ENCODE peak calls at places on chromosomes 6 and 20, in seven cellular contexts. Z is body of pancreas, H is stomach, U is adrenal gland, F is sigmoid colon, G is esophagus squamous epithelium, I is ovary. V is an unnamed sample.

GRCh38 chr6:129759851-129760595 is 50.0 kb upstream of the ARHGAP18 start:
- DNase-seq in I (no peak), G (no peak), F (no peak), U (no peak), H (no peak), Z (no peak), V (no peak)

GRCh38 chr20:1868856-1869255 is 26.4 kb upstream of the SIRPA start:
- DNase-seq in Z (no peak), U (peak; percentile 87), G (no peak), F (no peak), H (no peak), I (no peak), V (no peak)

GRCh38 chr6:90179190-90180169 is 117.2 kb downstream of the BACH2 start:
- DNase-seq in U (no peak), Z (no peak), H (no peak), I (no peak), F (no peak), G (no peak), V (no peak)

GRCh38 chr20:51799586-51799985 is 2.7 kb downstream of the SALL4 start:
- DNase-seq in Z (no peak), F (no peak), I (no peak), U (no peak), G (no peak), H (no peak), V (no peak)

GRCh38 chr20:5786930-5787826 is 37.0 kb downstream of the SHLD1 start:
- DNase-seq in U (peak; percentile 68), Z (peak; percentile 65), H (no peak), I (peak; percentile 31), G (no peak), F (no peak), V (no peak)

GRCh38 chr6:167699141-167700036 is 127.3 kb upstream of the AFDN start:
- DNase-seq in F (peak; percentile 82), I (peak; percentile 59), Z (peak; percentile 69), U (peak; percentile 69), G (peak; percentile 15), H (peak; percentile 49), V (no peak)

GRCh38 chr20:59526242-59527225 is 77.8 kb upstream of the PHACTR3 start:
- DNase-seq in I (no peak), G (no peak), F (no peak), U (no peak), Z (no peak), H (no peak), V (no peak)

GRCh38 chr20:34045294-34045693 is 51.6 kb downstream of the RALY start:
- DNase-seq in I (no peak), F (peak; percentile 71), H (peak; percentile 43), Z (peak; percentile 42), U (peak; percentile 45), G (no peak), V (no peak)

GRCh38 chr6:32947552-32948465 is 5.1 kb downstream of the HLA-DMA start:
- DNase-seq in F (no peak), H (no peak), G (no peak), U (no peak), Z (peak; percentile 73), I (no peak), V (no peak)

GRCh38 chr20:33963756-33964155 is 30.0 kb upstream of the RALY start:
- DNase-seq in F (no peak), I (no peak), H (no peak), Z (no peak), U (no peak), G (no peak), V (no peak)

GRCh38 chr6:136230219-136230980 is 19.7 kb downstream of the MTFR2 start:
- DNase-seq in U (no peak), G (no peak), F (no peak), I (no peak), H (no peak), Z (no peak), V (no peak)

GRCh38 chr20:10061641-10062040 is 26.9 kb downstream of the ANKEF1 start:
- DNase-seq in Z (no peak), U (no peak), I (no peak), G (no peak), H (no peak), F (no peak), V (no peak)

GRCh38 chr6:64497634-64498033 is 862.0 kb downstream of the PHF3 start:
- DNase-seq in H (no peak), G (no peak), I (no peak), U (no peak), F (no peak), Z (no peak), V (no peak)

GRCh38 chr6:167565884-167566491 is 241.1 kb downstream of the TTLL2 start:
- DNase-seq in U (peak; percentile 37), G (no peak), I (no peak), F (peak; percentile 64), H (no peak), Z (peak; percentile 38), V (peak; percentile 16)

GRCh38 chr20:10501377-10501776 is 66.3 kb downstream of the SLX4IP start:
- DNase-seq in Z (no peak), U (no peak), H (no peak), G (no peak), F (peak; percentile 82), I (no peak), V (peak; percentile 89)

GRCh38 chr6:17280552-17281090 is 540 bp upstream of the RBM24 start:
- DNase-seq in U (no peak), H (peak; percentile 30), G (no peak), F (peak; percentile 77), Z (peak; percentile 3), I (peak; percentile 54), V (no peak)

GRCh38 chr6:25056130-25056529 is 120.4 kb upstream of the RIPOR2 start:
- DNase-seq in U (no peak), H (no peak), I (no peak), F (no peak), G (no peak), Z (peak; percentile 23), V (no peak)

DNA sequence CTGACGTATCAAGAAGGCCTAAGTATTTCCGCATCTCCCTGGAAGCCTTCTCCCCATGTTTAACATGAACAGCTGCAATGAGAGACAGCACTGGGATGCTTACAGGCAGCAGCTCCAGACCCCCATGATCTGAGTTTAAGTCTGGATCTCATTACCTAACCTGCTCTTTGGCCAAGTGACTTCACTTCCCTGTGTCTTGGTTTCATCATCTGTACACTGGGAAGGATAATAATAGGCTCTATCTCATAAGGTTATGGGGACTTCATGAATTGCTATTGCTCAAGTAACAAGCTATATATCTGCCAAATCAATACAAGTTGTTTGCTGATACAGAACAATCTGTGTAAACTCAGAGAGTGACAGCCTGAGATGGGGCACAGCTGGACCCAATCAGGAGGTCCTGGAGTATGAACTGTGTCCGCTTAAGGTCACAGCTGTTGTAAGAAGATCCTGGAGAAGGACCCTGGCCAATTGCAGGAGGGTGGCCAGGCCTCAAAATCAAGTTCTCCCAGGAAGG is 56.0 kb downstream of the TGM2 start:
- DNase-seq in H (no peak), F (peak; percentile 94), U (no peak), I (no peak), G (no peak), Z (peak; percentile 48), V (no peak)
- H3K27ac ChIP-seq in H (peak overlapping the region; percentile 83), F (peak overlapping the region; percentile 88), U (no peak overlapping the region), I (no peak overlapping the region), G (no peak overlapping the region), Z (peak overlapping the region; percentile 56), V (no peak overlapping the region)

DNA sequence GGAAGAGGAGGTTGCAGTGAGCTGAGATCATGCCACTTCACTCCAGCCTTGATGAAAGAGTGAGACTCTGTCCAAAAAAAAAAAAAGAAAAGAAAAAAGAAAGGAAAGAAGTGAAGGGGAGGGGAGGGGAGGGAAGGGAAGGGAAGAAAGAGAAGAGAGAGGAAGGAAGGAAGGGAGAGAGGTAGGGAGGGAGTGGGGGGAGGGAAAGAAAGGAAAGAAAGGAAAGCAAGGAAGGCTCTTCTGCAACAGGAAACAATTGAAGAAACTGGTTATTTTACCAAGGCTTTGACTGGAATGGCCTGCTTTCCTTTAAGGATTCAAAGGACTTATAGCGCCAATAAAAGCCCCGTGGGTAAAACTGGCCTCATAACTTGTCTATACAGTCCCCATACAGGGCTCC is 64.6 kb downstream of the ABHD12 start:
- DNase-seq in Z (no peak), H (no peak), G (no peak), I (no peak), U (no peak), F (no peak), V (no peak)
- TF ChIP-seq CTCF in Z (no peak), H (no peak), G (no peak), I (no peak), U (no peak), F (no peak), V (no peak)

DNA sequence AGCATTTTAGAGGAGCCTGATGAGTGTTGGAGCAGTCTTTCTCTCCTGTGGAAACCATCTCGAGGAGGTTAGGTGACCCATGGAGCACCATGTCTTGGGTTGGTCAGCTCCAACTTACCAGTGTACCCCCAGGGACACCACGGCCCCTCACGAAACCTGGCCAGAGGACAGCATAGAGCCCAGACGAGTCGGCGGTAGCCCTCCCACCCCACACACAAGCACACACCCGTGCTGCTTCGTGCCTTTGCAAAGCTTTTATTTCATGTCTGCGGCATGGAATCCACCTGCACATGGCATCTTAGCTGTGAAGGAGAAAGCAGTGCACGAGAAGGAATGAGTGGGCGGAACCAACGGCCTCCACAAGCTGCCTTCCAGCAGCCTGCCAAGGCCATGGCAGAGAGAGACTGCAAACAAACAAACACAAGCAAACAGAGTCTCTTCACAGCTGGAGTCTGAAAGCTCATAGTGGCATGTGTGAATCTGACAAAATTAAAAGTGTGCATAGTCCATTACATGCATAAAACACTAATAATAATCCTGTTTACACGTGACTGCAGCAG is 53.6 kb downstream of the EZR start:
- DNase-seq in U (no peak), Z (no peak), G (no peak), I (no peak), F (peak; percentile 21), H (no peak), V (no peak)
- TF ChIP-seq POLR2A in U (no peak), Z (no peak), G (no peak), I (no peak), F (no peak), H (no peak), V (no peak)

GRCh38 chr20:45950330-45950646 is 15.8 kb downstream of the PCIF1 start:
- DNase-seq in I (no peak), Z (no peak), G (no peak), H (no peak), F (no peak), U (no peak), V (no peak)
- H3K27ac ChIP-seq in I (no peak overlapping the region), Z (no peak overlapping the region), G (no peak overlapping the region), H (no peak overlapping the region), F (no peak overlapping the region), U (no peak overlapping the region), V (peak overlapping the region; percentile 38)

DNA sequence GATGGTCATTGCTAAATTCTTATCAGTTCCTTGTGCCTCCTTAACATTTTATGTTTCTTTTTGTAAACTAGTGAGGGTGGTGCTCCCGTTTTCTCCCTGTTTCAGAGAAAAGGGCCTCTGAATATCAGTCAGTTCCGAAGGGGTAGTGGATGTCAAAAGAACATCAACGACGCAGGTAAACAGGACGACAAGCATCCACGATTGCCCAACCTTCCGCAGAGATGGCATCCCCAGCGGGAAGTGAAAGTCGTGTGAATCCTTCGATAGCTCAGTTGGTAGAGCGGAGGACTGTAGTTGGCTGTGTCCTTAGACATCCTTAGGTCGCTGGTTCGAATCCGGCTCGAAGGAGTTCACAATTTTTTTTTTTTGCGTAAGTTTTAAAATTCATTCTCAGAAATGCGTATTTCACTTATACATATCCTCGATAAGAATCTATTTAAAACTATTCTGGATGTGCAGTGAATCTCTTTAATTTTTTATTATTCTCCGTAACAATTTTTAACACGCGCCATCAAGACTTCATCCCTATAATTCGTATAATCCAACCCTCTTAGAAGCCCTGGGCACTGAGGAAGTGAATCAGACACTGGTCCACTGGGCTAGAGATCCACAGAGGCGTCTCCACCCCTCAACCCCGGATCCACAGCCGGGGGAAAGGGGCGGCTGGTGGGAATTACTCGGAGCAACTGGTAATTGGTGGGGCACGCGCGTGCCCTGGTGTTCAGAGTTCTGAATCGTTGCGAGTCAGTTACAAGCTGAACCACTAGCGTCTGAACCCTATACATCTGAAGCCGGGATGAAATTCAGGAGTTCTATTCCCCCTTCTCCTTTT is 27.9 kb upstream of the ABT1 start:
- DNase-seq in U (peak; percentile 84), I (peak; percentile 97), F (peak; percentile 97), H (peak; percentile 93), Z (peak; percentile 92), G (no peak), V (peak; percentile 98)
- TF ChIP-seq CTCF in U (no peak), I (no peak), F (no peak), H (no peak), Z (peak; percentile 10), G (no peak), V (no peak)